ENCODE peak calls at places on chromosomes 6 and 20, in eight cellular contexts. C, T, L, D, O, V, U and K are unnamed samples.

GRCh38 chr6:106973841-106974336 is 640 bp downstream of the CD24 start:
- DNase-seq in C (peak), T (no peak), L (no peak), D (no peak), O (no peak), V (no peak), U (peak), K (no peak)

GRCh38 chr6:131779304-131779703 is 28.5 kb upstream of the ENPP1 start:
- DNase-seq in C (no peak), T (no peak), L (no peak), D (no peak), O (no peak), V (no peak), U (no peak), K (no peak)

GRCh38 chr6:24064106-24064505 is 61.9 kb upstream of the NRSN1 start:
- DNase-seq in C (no peak), T (no peak), L (no peak), D (peak), O (peak), V (no peak), U (peak), K (peak)

GRCh38 chr20:5991623-5992441 is 41.4 kb downstream of the MCM8 start:
- DNase-seq in C (no peak), T (peak), L (no peak), D (no peak), O (no peak), V (no peak), U (peak), K (peak)

GRCh38 chr20:24672886-24673677 is 203.7 kb downstream of the SYNDIG1 start:
- DNase-seq in C (peak), T (peak), L (no peak), D (no peak), O (no peak), V (no peak), U (peak), K (peak)

GRCh38 chr6:33013608-33014007 is 4.2 kb upstream of the HLA-DOA start:
- DNase-seq in C (no peak), T (no peak), L (no peak), D (no peak), O (no peak), V (no peak), U (no peak), K (no peak)

GRCh38 chr6:160919713-160920112 is 71.9 kb upstream of the MAP3K4 start:
- DNase-seq in C (peak), T (peak), L (no peak), D (no peak), O (no peak), V (no peak), U (peak), K (peak)

GRCh38 chr20:45425561-45425960 is 9.6 kb downstream of the PIGT start:
- DNase-seq in C (no peak), T (no peak), L (no peak), D (no peak), O (no peak), V (no peak), U (no peak), K (no peak)

GRCh38 chr6:109807881-109808280 is 116.8 kb downstream of the FIG4 start:
- DNase-seq in C (no peak), T (no peak), L (no peak), D (no peak), O (no peak), V (no peak), U (no peak), K (no peak)

GRCh38 chr6:45663181-45664180 is 285.7 kb upstream of the SUPT3H start:
- DNase-seq in C (peak), T (peak), L (no peak), D (no peak), O (peak), V (peak), U (no peak), K (no peak)

GRCh38 chr6:115666997-115667396 is 393.7 kb downstream of the FRK start:
- DNase-seq in C (no peak), T (no peak), L (no peak), D (no peak), O (no peak), V (no peak), U (no peak), K (no peak)

GRCh38 chr20:59933296-59933848 is at the start of gene SYCP2:
- DNase-seq in C (peak), T (peak), L (no peak), D (peak), O (peak), V (peak), U (no peak), K (peak)

GRCh38 chr20:62117362-62117646 is 5.0 kb upstream of the LSM14B start:
- DNase-seq in C (no peak), T (no peak), L (no peak), D (no peak), O (no peak), V (no peak), U (no peak), K (no peak)

GRCh38 chr20:37529968-37530600 is 2.4 kb upstream of the BLCAP start:
- DNase-seq in C (no peak), T (no peak), L (no peak), D (no peak), O (no peak), V (no peak), U (no peak), K (no peak)

GRCh38 chr6:6176132-6176531 is 144.3 kb downstream of the F13A1 start:
- DNase-seq in C (no peak), T (no peak), L (no peak), D (no peak), O (no peak), V (no peak), U (no peak), K (no peak)

GRCh38 chr20:60446273-60447111 is 488.3 kb downstream of the CDH26 start:
- DNase-seq in C (no peak), T (no peak), L (no peak), D (no peak), O (no peak), V (no peak), U (no peak), K (no peak)

GRCh38 chr6:158808918-158809678 is 10.1 kb downstream of the EZR start:
- DNase-seq in C (no peak), T (no peak), L (no peak), D (peak), O (no peak), V (no peak), U (no peak), K (no peak)

GRCh38 chr6:11492444-11493300 is 44.9 kb upstream of the TMEM170B start:
- DNase-seq in C (no peak), T (no peak), L (peak), D (peak), O (no peak), V (no peak), U (no peak), K (peak)

GRCh38 chr6:18147160-18147559 is 7.7 kb downstream of the TPMT start:
- DNase-seq in C (peak), T (peak), L (no peak), D (no peak), O (no peak), V (no peak), U (peak), K (no peak)

GRCh38 chr20:17610566-17611289 is 40.9 kb downstream of the DSTN start:
- DNase-seq in C (no peak), T (no peak), L (no peak), D (no peak), O (peak), V (peak), U (no peak), K (peak)

GRCh38 chr6:138944412-138944811 is 43.6 kb downstream of the REPS1 start:
- DNase-seq in C (peak), T (peak), L (no peak), D (peak), O (no peak), V (no peak), U (peak), K (peak)

GRCh38 chr6:44003345-44004061 is 123.7 kb downstream of the MRPL14 start:
- DNase-seq in C (no peak), T (no peak), L (no peak), D (peak), O (no peak), V (no peak), U (no peak), K (no peak)

GRCh38 chr6:24546432-24546831 is 51.7 kb downstream of the ALDH5A1 start:
- DNase-seq in C (no peak), T (no peak), L (no peak), D (no peak), O (no peak), V (no peak), U (no peak), K (no peak)

GRCh38 chr6:129486333-129486732 is 223.6 kb downstream of the ARHGAP18 start:
- DNase-seq in C (peak), T (no peak), L (no peak), D (no peak), O (no peak), V (no peak), U (no peak), K (peak)

GRCh38 chr20:20737158-20737557 is 24.7 kb upstream of the RALGAPA2 start:
- DNase-seq in C (no peak), T (no peak), L (no peak), D (peak), O (no peak), V (no peak), U (no peak), K (no peak)

GRCh38 chr20:61399433-61399832 is 147.4 kb downstream of the CDH4 start:
- DNase-seq in C (no peak), T (no peak), L (no peak), D (no peak), O (no peak), V (no peak), U (no peak), K (no peak)

GRCh38 chr20:370977-371754 is 9.4 kb upstream of the TRIB3 start:
- DNase-seq in C (no peak), T (no peak), L (no peak), D (no peak), O (no peak), V (no peak), U (peak), K (no peak)

GRCh38 chr20:37202267-37202943 is 23.1 kb upstream of the MROH8 start:
- DNase-seq in C (peak), T (peak), L (peak), D (peak), O (peak), V (no peak), U (peak), K (peak)

GRCh38 chr6:144897441-144897921 is 612.3 kb downstream of the UTRN start:
- DNase-seq in C (peak), T (peak), L (no peak), D (no peak), O (no peak), V (no peak), U (peak), K (peak)

GRCh38 chr20:16069416-16070010 is 503.7 kb downstream of the KIF16B start:
- DNase-seq in C (no peak), T (no peak), L (no peak), D (peak), O (no peak), V (no peak), U (no peak), K (no peak)

GRCh38 chr6:63887011-63887751 is 251.6 kb downstream of the PHF3 start:
- DNase-seq in C (no peak), T (no peak), L (no peak), D (no peak), O (no peak), V (no peak), U (no peak), K (no peak)

GRCh38 chr20:63295846-63296245 is 2.9 kb downstream of the COL20A1 start:
- DNase-seq in C (no peak), T (no peak), L (no peak), D (no peak), O (no peak), V (no peak), U (no peak), K (no peak)

GRCh38 chr20:46683939-46684750 is 5.1 kb downstream of the TP53RK start:
- DNase-seq in C (peak), T (peak), L (no peak), D (no peak), O (no peak), V (no peak), U (no peak), K (peak)

GRCh38 chr6:75934643-75935472 is 137.6 kb downstream of the IMPG1 start:
- DNase-seq in C (peak), T (peak), L (peak), D (peak), O (peak), V (no peak), U (peak), K (peak)

GRCh38 chr6:40710626-40711354 is 123.6 kb upstream of the LRFN2 start:
- DNase-seq in C (no peak), T (no peak), L (no peak), D (peak), O (no peak), V (no peak), U (no peak), K (peak)

GRCh38 chr6:17393335-17394191 is at the start of gene CAP2:
- DNase-seq in C (peak), T (peak), L (no peak), D (no peak), O (peak), V (no peak), U (peak), K (peak)

GRCh38 chr6:160040527-160041264 is 71.8 kb downstream of the IGF2R start:
- DNase-seq in C (no peak), T (no peak), L (no peak), D (no peak), O (no peak), V (no peak), U (no peak), K (no peak)

GRCh38 chr20:3405139-3405538 is 2.3 kb downstream of the DNAAF9 start:
- DNase-seq in C (no peak), T (no peak), L (no peak), D (no peak), O (no peak), V (no peak), U (no peak), K (no peak)

GRCh38 chr20:3403741-3404140 is 3.7 kb downstream of the DNAAF9 start:
- DNase-seq in C (no peak), T (no peak), L (no peak), D (no peak), O (no peak), V (no peak), U (no peak), K (no peak)

GRCh38 chr20:3405696-3406358 is 1.6 kb downstream of the DNAAF9 start:
- DNase-seq in C (no peak), T (no peak), L (no peak), D (no peak), O (no peak), V (no peak), U (no peak), K (peak)

GRCh38 chr20:3402453-3402852 is 5.0 kb downstream of the DNAAF9 start:
- DNase-seq in C (no peak), T (no peak), L (no peak), D (no peak), O (no peak), V (no peak), U (no peak), K (no peak)

DNA sequence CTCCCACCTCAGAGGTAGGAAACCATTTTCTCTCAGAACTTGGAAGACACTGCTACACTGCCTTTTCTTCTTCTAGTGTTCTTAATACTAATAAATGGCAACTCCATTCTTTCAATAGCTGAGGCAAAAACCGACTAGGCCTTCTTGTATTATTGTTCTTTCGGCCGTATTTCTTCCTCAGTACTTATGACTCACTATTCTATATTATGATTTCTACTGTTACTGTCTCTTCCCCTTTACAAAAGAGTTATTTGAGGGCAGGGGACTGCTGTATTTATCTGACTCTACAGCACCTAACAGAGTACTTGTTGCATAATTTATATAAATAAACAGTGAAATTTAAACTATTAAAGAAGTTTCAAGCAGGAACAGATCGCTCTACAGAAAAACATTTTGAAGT is 3.1 kb downstream of the DNAAF9 start:
- DNase-seq in C (no peak), T (no peak), L (no peak), D (no peak), O (no peak), V (no peak), U (no peak), K (peak)
- H3K4me3 ChIP-seq in C (no peak), T (no peak), L (no peak), D (no peak), O (no peak), V (no peak), U (no peak), K (no peak)

GRCh38 chr20:7836076-7836475 is 104.2 kb downstream of the HAO1 start:
- DNase-seq in C (no peak), T (no peak), L (no peak), D (no peak), O (no peak), V (no peak), U (no peak), K (no peak)

GRCh38 chr20:7843613-7844012 is 96.6 kb downstream of the HAO1 start:
- DNase-seq in C (no peak), T (peak), L (no peak), D (no peak), O (no peak), V (no peak), U (no peak), K (peak)

GRCh38 chr20:7841291-7841966 is 98.8 kb downstream of the HAO1 start:
- DNase-seq in C (peak), T (peak), L (no peak), D (no peak), O (no peak), V (no peak), U (peak), K (peak)

DNA sequence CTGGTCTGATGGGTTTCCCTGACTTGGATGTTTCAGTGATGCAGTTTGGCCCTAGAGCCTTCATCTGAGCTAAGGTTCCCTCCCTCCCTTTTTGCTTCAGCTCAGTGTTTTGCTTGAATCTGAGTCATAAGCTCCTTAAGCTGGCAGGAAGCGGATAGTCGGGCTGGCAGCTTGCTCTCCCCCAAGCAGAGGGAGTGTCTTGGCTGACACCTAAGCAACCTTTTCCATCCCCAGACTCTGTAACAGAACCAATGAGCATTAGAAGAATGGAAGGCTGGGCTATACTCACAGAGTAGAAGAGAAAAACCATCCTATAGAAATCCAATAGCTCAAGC is 98.3 kb downstream of the HAO1 start:
- DNase-seq in C (peak), T (peak), L (no peak), D (no peak), O (no peak), V (no peak), U (peak), K (peak)
- TF ChIP-seq CTCF in C (no peak), T (no peak), L (no peak), D (no peak), O (no peak), V (no peak), U (no peak), K (no peak)

DNA sequence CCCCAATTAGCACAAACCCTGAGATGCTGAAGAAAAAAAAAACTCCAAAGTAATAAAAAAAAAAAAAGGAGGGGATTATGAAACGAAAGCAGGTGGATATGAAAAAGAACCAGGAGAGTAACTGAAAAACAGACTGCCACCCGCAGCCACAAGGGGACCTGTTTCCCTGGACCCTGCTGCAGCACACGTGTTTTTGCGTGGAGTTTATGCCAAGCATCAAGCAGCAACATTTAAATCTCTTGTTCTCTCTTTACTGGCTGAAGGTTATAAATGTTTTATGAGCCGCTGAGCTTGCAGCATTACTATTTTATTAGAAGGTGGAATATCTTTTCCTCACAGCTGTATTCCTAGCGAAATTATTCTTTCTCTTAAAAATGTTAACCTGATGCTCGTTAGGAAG is 131.6 kb upstream of the OLIG3 start:
- DNase-seq in C (no peak), T (no peak), L (no peak), D (no peak), O (no peak), V (no peak), U (no peak), K (no peak)
- H3K4me3 ChIP-seq in C (no peak), T (no peak), L (no peak), D (no peak), O (no peak), V (no peak), U (no peak), K (no peak)

GRCh38 chr20:31595380-31595653 is 9.8 kb upstream of the ID1 start:
- DNase-seq in C (no peak), T (no peak), L (no peak), D (no peak), O (no peak), V (no peak), U (no peak), K (no peak)

GRCh38 chr20:31595654-31596411 is 9.3 kb upstream of the ID1 start:
- DNase-seq in C (peak), T (peak), L (no peak), D (no peak), O (peak), V (no peak), U (peak), K (peak)

GRCh38 chr20:31594558-31595379 is 10.3 kb upstream of the ID1 start:
- DNase-seq in C (peak), T (no peak), L (no peak), D (no peak), O (peak), V (no peak), U (no peak), K (no peak)

GRCh38 chr20:31594002-31594557 is 11.0 kb upstream of the ID1 start:
- DNase-seq in C (no peak), T (no peak), L (no peak), D (no peak), O (no peak), V (no peak), U (no peak), K (no peak)

DNA sequence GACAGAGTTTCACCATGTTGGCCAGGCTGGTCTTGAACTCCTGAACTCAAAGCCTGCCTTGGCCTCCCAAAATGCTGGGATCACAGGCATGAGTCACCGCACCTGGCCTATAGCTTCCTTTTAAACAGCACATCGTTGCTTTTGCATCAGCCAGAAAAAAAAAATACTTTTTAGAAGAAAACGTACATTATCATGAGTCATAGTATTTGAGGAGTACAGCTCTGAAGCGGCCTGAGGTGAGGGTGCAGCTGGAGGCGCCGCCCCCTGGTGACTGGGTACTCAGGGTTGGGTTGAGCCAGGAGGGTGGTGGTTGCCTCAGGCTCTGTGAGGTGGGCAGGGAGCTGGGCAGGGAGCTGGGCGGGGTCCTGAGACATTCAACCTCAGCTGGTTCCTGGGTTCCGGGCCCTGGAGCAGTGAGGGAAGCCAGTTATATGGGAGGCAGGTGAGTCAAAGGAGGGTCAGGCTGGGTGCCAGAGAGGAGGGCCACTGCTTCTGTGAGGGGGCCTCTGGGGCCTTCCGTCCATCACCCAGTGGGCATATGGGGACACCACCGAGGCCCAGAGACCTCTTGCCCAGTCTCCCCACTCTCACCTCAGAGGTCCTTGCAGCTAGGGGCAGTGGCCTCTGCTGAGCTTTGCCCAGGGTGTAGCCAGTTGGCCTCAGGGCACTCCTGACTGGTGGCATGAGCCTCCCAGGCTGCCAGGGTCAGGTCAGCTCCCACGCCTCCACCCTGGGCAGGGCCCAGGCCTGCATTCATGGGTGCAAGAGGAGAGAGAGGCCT is 11.7 kb upstream of the ID1 start:
- DNase-seq in C (peak), T (peak), L (no peak), D (no peak), O (peak), V (no peak), U (peak), K (peak)
- TF ChIP-seq CTCF in C (peak), T (no peak), L (no peak), D (no peak), O (no peak), V (no peak), U (peak), K (peak)

GRCh38 chr6:143621159-143621873 is 56.4 kb upstream of the PHACTR2 start:
- DNase-seq in C (no peak), T (no peak), L (no peak), D (no peak), O (no peak), V (no peak), U (no peak), K (no peak)
- H3K4me3 ChIP-seq in C (no peak), T (no peak), L (no peak), D (no peak), O (no peak), V (no peak), U (no peak), K (no peak)